ENCODE peak calls at places on chromosomes 13 and 19, in four cellular contexts. One of them, this sample, is unnamed.

GRCh38 chr19:6970478-6970877 is 50.8 kb downstream of the MBD3L2B start:
- DNase-seq in MCF 10A: no peak
- DNase-seq in NCI-H510A: no peak
- DNase-seq in NCI-H1436: peak; percentile 8
- DNase-seq in this sample: no peak

GRCh38 chr19:16127080-16127479 is 15.4 kb downstream of the RAB8A start:
- DNase-seq in NCI-H1436: no peak
- DNase-seq in MCF 10A: no peak
- DNase-seq in NCI-H510A: no peak
- DNase-seq in this sample: no peak

GRCh38 chr19:16070366-16070990 is 5.8 kb upstream of the TPM4 start:
- DNase-seq in NCI-H1436: no peak
- DNase-seq in NCI-H510A: no peak
- DNase-seq in MCF 10A: peak; percentile 85
- DNase-seq in this sample: no peak

GRCh38 chr19:46821512-46822359 is 28.9 kb downstream of the AP2S1 start:
- DNase-seq in NCI-H1436: peak; percentile 2
- DNase-seq in NCI-H510A: peak; percentile 77
- DNase-seq in MCF 10A: no peak
- DNase-seq in this sample: no peak

GRCh38 chr19:37874784-37875183 is 31.6 kb downstream of the WDR87 start:
- DNase-seq in NCI-H510A: no peak
- DNase-seq in MCF 10A: no peak
- DNase-seq in NCI-H1436: no peak
- DNase-seq in this sample: no peak

GRCh38 chr13:106450991-106451390 is 84.5 kb downstream of the EFNB2 start:
- DNase-seq in NCI-H1436: no peak
- DNase-seq in MCF 10A: no peak
- DNase-seq in NCI-H510A: no peak
- DNase-seq in this sample: no peak

GRCh38 chr19:7376151-7376852 is 27.6 kb downstream of the ARHGEF18 start:
- DNase-seq in NCI-H1436: no peak
- DNase-seq in MCF 10A: no peak
- DNase-seq in NCI-H510A: no peak
- DNase-seq in this sample: no peak

GRCh38 chr13:105090244-105090643 is 1445.2 kb downstream of the EFNB2 start:
- DNase-seq in MCF 10A: no peak
- DNase-seq in NCI-H1436: no peak
- DNase-seq in NCI-H510A: no peak
- DNase-seq in this sample: no peak

GRCh38 chr13:106078191-106078590 is 457.3 kb downstream of the EFNB2 start:
- DNase-seq in MCF 10A: no peak
- DNase-seq in NCI-H1436: no peak
- DNase-seq in NCI-H510A: no peak
- DNase-seq in this sample: no peak

GRCh38 chr13:101305981-101306411 is 110.3 kb downstream of the NALCN start:
- DNase-seq in NCI-H510A: no peak
- DNase-seq in MCF 10A: no peak
- DNase-seq in NCI-H1436: no peak
- DNase-seq in this sample: no peak

GRCh38 chr13:49652691-49653305 is 24.5 kb downstream of the ARL11 start:
- DNase-seq in MCF 10A: peak; percentile 59
- DNase-seq in NCI-H1436: no peak
- DNase-seq in NCI-H510A: peak; percentile 26
- DNase-seq in this sample: no peak

GRCh38 chr19:40421468-40421778 is 4.4 kb downstream of the SERTAD1 start:
- DNase-seq in NCI-H1436: no peak
- DNase-seq in NCI-H510A: no peak
- DNase-seq in MCF 10A: no peak
- DNase-seq in this sample: no peak

GRCh38 chr13:113437408-113438010 is 15.8 kb downstream of the ADPRHL1 start:
- DNase-seq in NCI-H510A: no peak
- DNase-seq in NCI-H1436: no peak
- DNase-seq in MCF 10A: no peak
- DNase-seq in this sample: no peak

GRCh38 chr13:45046445-45046844 is 57.1 kb downstream of the GPALPP1 start:
- DNase-seq in MCF 10A: no peak
- DNase-seq in NCI-H1436: no peak
- DNase-seq in NCI-H510A: no peak
- DNase-seq in this sample: no peak

GRCh38 chr19:35098413-35099049 is 17.1 kb upstream of the FXYD3 start:
- DNase-seq in NCI-H1436: no peak
- DNase-seq in NCI-H510A: no peak
- DNase-seq in MCF 10A: no peak
- DNase-seq in this sample: no peak

GRCh38 chr19:3358919-3359849 is 7.2 kb upstream of the NFIC start:
- DNase-seq in NCI-H1436: no peak
- DNase-seq in NCI-H510A: no peak
- DNase-seq in MCF 10A: peak; percentile 52
- DNase-seq in this sample: no peak

GRCh38 chr19:33207903-33208302 is 13.8 kb downstream of the LRP3 start:
- DNase-seq in NCI-H510A: no peak
- DNase-seq in NCI-H1436: no peak
- DNase-seq in MCF 10A: no peak
- DNase-seq in this sample: no peak

GRCh38 chr19:37977992-37978391 is 71.0 kb downstream of the SIPA1L3 start:
- DNase-seq in MCF 10A: no peak
- DNase-seq in NCI-H1436: no peak
- DNase-seq in NCI-H510A: no peak
- DNase-seq in this sample: no peak

GRCh38 chr19:7969560-7969949 is 26.1 kb upstream of the TIMM44 start:
- DNase-seq in NCI-H1436: no peak
- DNase-seq in MCF 10A: no peak
- DNase-seq in NCI-H510A: no peak
- DNase-seq in this sample: no peak

GRCh38 chr19:44753932-44754742 is 5.6 kb downstream of the BCL3 start:
- DNase-seq in NCI-H510A: peak; percentile 76
- DNase-seq in MCF 10A: peak; percentile 98
- DNase-seq in NCI-H1436: no peak
- DNase-seq in this sample: no peak

GRCh38 chr19:35162471-35163326 is 8.2 kb downstream of the FXYD5 start:
- DNase-seq in NCI-H510A: no peak
- DNase-seq in NCI-H1436: no peak
- DNase-seq in MCF 10A: peak; percentile 74
- DNase-seq in this sample: no peak

GRCh38 chr19:14088634-14089411 is 1.7 kb downstream of the SAMD1 start:
- DNase-seq in NCI-H1436: no peak
- DNase-seq in NCI-H510A: no peak
- DNase-seq in MCF 10A: no peak
- DNase-seq in this sample: no peak

GRCh38 chr19:15280915-15281683 is 48.9 kb upstream of the EPHX3 start:
- DNase-seq in NCI-H510A: peak; percentile 55
- DNase-seq in MCF 10A: peak; percentile 91
- DNase-seq in NCI-H1436: peak; percentile 27
- DNase-seq in this sample: no peak

GRCh38 chr13:96816261-96816660 is 178.0 kb downstream of the OXGR1 start:
- DNase-seq in NCI-H1436: no peak
- DNase-seq in NCI-H510A: no peak
- DNase-seq in MCF 10A: peak; percentile 55
- DNase-seq in this sample: no peak

GRCh38 chr13:74064805-74065204 is 69.4 kb downstream of the KLF12 start:
- DNase-seq in NCI-H510A: no peak
- DNase-seq in NCI-H1436: no peak
- DNase-seq in MCF 10A: no peak
- DNase-seq in this sample: no peak

GRCh38 chr13:24178847-24179845 is 18.6 kb downstream of the SPATA13 start:
- DNase-seq in NCI-H1436: no peak
- DNase-seq in MCF 10A: peak; percentile 21
- DNase-seq in NCI-H510A: no peak
- DNase-seq in this sample: no peak

This sample was measured in NCI-H187.